ENCODE peak calls at places on chromosomes 12 and 14, in six cellular contexts. One of them, this sample, is unnamed. For H3K9me3, the result is how much of the 10 kb centered on the place peaks cover.

GRCh38 chr14:36818794-36819384 is 157.2 kb downstream of the PAX9 start:
- DNase-seq in A673: peak
- DNase-seq in left ventricle myocardium inferior: no peak
- DNase-seq in kidney: no peak
- DNase-seq in A549: no peak
- DNase-seq in cardiac muscle cell: peak
- DNase-seq in this sample: no peak

GRCh38 chr12:67006612-67007011 is 262.5 kb upstream of the CAND1 start:
- DNase-seq in A673: no peak
- DNase-seq in left ventricle myocardium inferior: no peak
- DNase-seq in kidney: no peak
- DNase-seq in A549: no peak
- DNase-seq in cardiac muscle cell: no peak
- DNase-seq in this sample: no peak

GRCh38 chr14:85471156-85471555 is 58.8 kb upstream of the FLRT2 start:
- DNase-seq in A673: no peak
- DNase-seq in left ventricle myocardium inferior: no peak
- DNase-seq in kidney: no peak
- DNase-seq in A549: no peak
- DNase-seq in cardiac muscle cell: no peak
- DNase-seq in this sample: no peak

GRCh38 chr12:124493809-124494750 is 73.3 kb downstream of the NCOR2 start:
- DNase-seq in A673: no peak
- DNase-seq in left ventricle myocardium inferior: no peak
- DNase-seq in kidney: peak
- DNase-seq in A549: no peak
- DNase-seq in cardiac muscle cell: no peak
- DNase-seq in this sample: no peak

GRCh38 chr14:91886961-91887360 is 19.6 kb upstream of the TC2N start:
- DNase-seq in A673: no peak
- DNase-seq in left ventricle myocardium inferior: no peak
- DNase-seq in kidney: peak
- DNase-seq in A549: no peak
- DNase-seq in cardiac muscle cell: no peak
- DNase-seq in this sample: no peak

GRCh38 chr14:52837451-52837850 is 46.0 kb upstream of the GNPNAT1 start:
- DNase-seq in A673: no peak
- DNase-seq in left ventricle myocardium inferior: no peak
- DNase-seq in kidney: no peak
- DNase-seq in A549: no peak
- DNase-seq in cardiac muscle cell: no peak
- DNase-seq in this sample: no peak

GRCh38 chr12:99131761-99132199 is 486.7 kb downstream of the APAF1 start:
- DNase-seq in A673: peak
- DNase-seq in left ventricle myocardium inferior: peak
- DNase-seq in kidney: peak
- DNase-seq in A549: no peak
- DNase-seq in cardiac muscle cell: no peak
- DNase-seq in this sample: peak

GRCh38 chr12:40015360-40015759 is 90.5 kb downstream of the SLC2A13 start:
- DNase-seq in A673: no peak
- DNase-seq in left ventricle myocardium inferior: no peak
- DNase-seq in kidney: no peak
- DNase-seq in A549: peak
- DNase-seq in cardiac muscle cell: no peak
- DNase-seq in this sample: no peak

GRCh38 chr14:96574633-96575191 is 72.5 kb downstream of the PAPOLA start:
- DNase-seq in A673: peak
- DNase-seq in left ventricle myocardium inferior: no peak
- DNase-seq in kidney: no peak
- DNase-seq in A549: no peak
- DNase-seq in cardiac muscle cell: no peak
- DNase-seq in this sample: no peak

GRCh38 chr12:123011701-123012100 is 31.2 kb downstream of the ARL6IP4 start:
- DNase-seq in A673: no peak
- DNase-seq in left ventricle myocardium inferior: no peak
- DNase-seq in kidney: no peak
- DNase-seq in A549: no peak
- DNase-seq in cardiac muscle cell: no peak
- DNase-seq in this sample: no peak

GRCh38 chr12:88753074-88753473 is 172.8 kb upstream of the KITLG start:
- DNase-seq in A673: no peak
- DNase-seq in left ventricle myocardium inferior: no peak
- DNase-seq in kidney: no peak
- DNase-seq in A549: no peak
- DNase-seq in cardiac muscle cell: no peak
- DNase-seq in this sample: no peak

GRCh38 chr14:31391977-31392503 is 28.3 kb downstream of the HEATR5A start:
- DNase-seq in A673: no peak
- DNase-seq in left ventricle myocardium inferior: no peak
- DNase-seq in kidney: no peak
- DNase-seq in A549: no peak
- DNase-seq in cardiac muscle cell: no peak
- DNase-seq in this sample: no peak

GRCh38 chr12:30417697-30418231 is 277.9 kb downstream of the IPO8 start:
- DNase-seq in A673: peak
- DNase-seq in left ventricle myocardium inferior: no peak
- DNase-seq in kidney: no peak
- DNase-seq in A549: no peak
- DNase-seq in cardiac muscle cell: no peak
- DNase-seq in this sample: no peak

GRCh38 chr12:130933269-130933995 is 20.3 kb upstream of the ADGRD1 start:
- DNase-seq in A673: peak
- DNase-seq in left ventricle myocardium inferior: no peak
- DNase-seq in kidney: no peak
- DNase-seq in A549: no peak
- DNase-seq in cardiac muscle cell: no peak
- DNase-seq in this sample: no peak

GRCh38 chr14:101035466-101036225 is 132.1 kb upstream of the RTL1 start:
- DNase-seq in A673: no peak
- DNase-seq in left ventricle myocardium inferior: peak
- DNase-seq in kidney: peak
- DNase-seq in A549: no peak
- DNase-seq in cardiac muscle cell: no peak
- DNase-seq in this sample: no peak

GRCh38 chr14:93880025-93880820 is 46.9 kb upstream of the FAM181A start:
- DNase-seq in A673: peak
- DNase-seq in left ventricle myocardium inferior: no peak
- DNase-seq in kidney: peak
- DNase-seq in A549: no peak
- DNase-seq in cardiac muscle cell: no peak
- DNase-seq in this sample: no peak

GRCh38 chr12:11228268-11228879 is 41.1 kb downstream of the PRB3 start:
- DNase-seq in A673: peak
- DNase-seq in left ventricle myocardium inferior: no peak
- DNase-seq in kidney: no peak
- DNase-seq in A549: peak
- DNase-seq in cardiac muscle cell: peak
- DNase-seq in this sample: no peak

GRCh38 chr12:113781415-113782198 is 184.5 kb downstream of the RBM19 start:
- DNase-seq in A673: no peak
- DNase-seq in left ventricle myocardium inferior: no peak
- DNase-seq in kidney: no peak
- DNase-seq in A549: no peak
- DNase-seq in cardiac muscle cell: no peak
- DNase-seq in this sample: no peak

GRCh38 chr14:21075719-21076437 is 5.8 kb downstream of the ARHGEF40 start:
- DNase-seq in A673: no peak
- DNase-seq in left ventricle myocardium inferior: no peak
- DNase-seq in kidney: no peak
- DNase-seq in A549: no peak
- DNase-seq in cardiac muscle cell: no peak
- DNase-seq in this sample: no peak

GRCh38 chr14:23056956-23057756 is at the start of gene CDH24:
- DNase-seq in A673: peak
- DNase-seq in left ventricle myocardium inferior: peak
- DNase-seq in kidney: peak
- DNase-seq in A549: peak
- DNase-seq in cardiac muscle cell: peak
- DNase-seq in this sample: peak

GRCh38 chr12:112447106-112447505 is 28.4 kb downstream of the PTPN11 start:
- DNase-seq in A673: no peak
- DNase-seq in left ventricle myocardium inferior: no peak
- DNase-seq in kidney: no peak
- DNase-seq in A549: no peak
- DNase-seq in cardiac muscle cell: no peak
- DNase-seq in this sample: no peak

GRCh38 chr14:20809917-20810316 is 7.3 kb upstream of the RNASE1 start:
- DNase-seq in A673: no peak
- DNase-seq in left ventricle myocardium inferior: no peak
- DNase-seq in kidney: no peak
- DNase-seq in A549: no peak
- DNase-seq in cardiac muscle cell: no peak
- DNase-seq in this sample: no peak

GRCh38 chr12:114168061-114168460 is 201.9 kb upstream of the RBM19 start:
- DNase-seq in A673: no peak
- DNase-seq in left ventricle myocardium inferior: no peak
- DNase-seq in kidney: no peak
- DNase-seq in A549: no peak
- DNase-seq in cardiac muscle cell: no peak
- DNase-seq in this sample: no peak

GRCh38 chr12:53991077-53991460 is 6.1 kb downstream of the HOXC10 start:
- DNase-seq in A673: no peak
- DNase-seq in left ventricle myocardium inferior: no peak
- DNase-seq in kidney: peak
- DNase-seq in A549: no peak
- DNase-seq in cardiac muscle cell: no peak
- DNase-seq in this sample: no peak

GRCh38 chr12:53988519-53989226 is 3.7 kb downstream of the HOXC10 start:
- DNase-seq in A673: no peak
- DNase-seq in left ventricle myocardium inferior: no peak
- DNase-seq in kidney: peak
- DNase-seq in A549: no peak
- DNase-seq in cardiac muscle cell: no peak
- DNase-seq in this sample: no peak

GRCh38 chr12:53992377-53992776 is 7.4 kb downstream of the HOXC10 start:
- DNase-seq in A673: no peak
- DNase-seq in left ventricle myocardium inferior: no peak
- DNase-seq in kidney: no peak
- DNase-seq in A549: no peak
- DNase-seq in cardiac muscle cell: no peak
- DNase-seq in this sample: no peak

GRCh38 chr12:53989227-53990113 is 4.5 kb downstream of the HOXC10 start:
- DNase-seq in A673: peak
- DNase-seq in left ventricle myocardium inferior: no peak
- DNase-seq in kidney: peak
- DNase-seq in A549: peak
- DNase-seq in cardiac muscle cell: peak
- DNase-seq in this sample: no peak

DNA sequence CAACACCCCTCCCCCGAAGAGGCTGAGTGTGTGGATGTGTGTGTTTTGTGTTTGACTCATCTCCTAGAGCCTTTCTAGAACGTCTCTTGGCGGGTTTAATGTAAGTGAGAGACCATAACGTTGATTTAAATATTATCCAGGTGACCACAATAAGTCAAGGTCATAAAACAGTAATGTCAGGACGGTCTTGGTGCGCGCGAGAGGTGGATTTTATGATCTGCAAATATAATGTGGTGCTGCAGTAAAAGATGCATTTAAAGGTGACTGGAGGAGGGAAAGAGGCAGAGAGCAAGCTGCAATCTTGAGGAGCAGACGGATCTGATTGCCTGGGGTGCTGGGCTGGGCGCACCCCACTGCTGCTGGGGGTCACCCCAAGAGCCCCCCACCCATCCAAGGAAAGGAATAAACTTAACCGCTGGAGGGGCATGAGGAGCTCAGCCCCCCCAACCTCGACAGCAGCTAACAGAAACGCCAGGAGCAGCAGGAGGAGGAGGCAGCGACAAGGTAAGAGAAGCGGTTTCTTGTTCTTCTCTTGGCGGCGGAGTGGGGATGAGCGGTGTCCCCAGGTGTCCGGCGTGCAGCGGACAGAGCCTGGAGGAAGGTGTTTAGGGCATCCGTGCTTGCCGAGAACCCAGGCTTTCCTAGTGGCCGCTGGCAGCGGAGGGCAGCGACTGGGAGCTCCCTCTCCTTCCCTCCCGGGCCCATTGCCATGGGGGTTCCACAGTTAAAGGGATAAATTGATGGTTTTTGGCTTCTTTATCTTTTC is 5.5 kb downstream of the HOXC10 start:
- DNase-seq in A673: no peak
- DNase-seq in left ventricle myocardium inferior: no peak
- DNase-seq in kidney: peak
- DNase-seq in A549: no peak
- DNase-seq in cardiac muscle cell: no peak
- DNase-seq in this sample: no peak
- H3K4me3 ChIP-seq in A673: no peak
- H3K4me3 ChIP-seq in left ventricle myocardium inferior: no peak
- H3K4me3 ChIP-seq in kidney: peak
- H3K4me3 ChIP-seq in A549: no peak
- H3K4me3 ChIP-seq in cardiac muscle cell: no peak
- H3K4me3 ChIP-seq in this sample: no peak

DNA sequence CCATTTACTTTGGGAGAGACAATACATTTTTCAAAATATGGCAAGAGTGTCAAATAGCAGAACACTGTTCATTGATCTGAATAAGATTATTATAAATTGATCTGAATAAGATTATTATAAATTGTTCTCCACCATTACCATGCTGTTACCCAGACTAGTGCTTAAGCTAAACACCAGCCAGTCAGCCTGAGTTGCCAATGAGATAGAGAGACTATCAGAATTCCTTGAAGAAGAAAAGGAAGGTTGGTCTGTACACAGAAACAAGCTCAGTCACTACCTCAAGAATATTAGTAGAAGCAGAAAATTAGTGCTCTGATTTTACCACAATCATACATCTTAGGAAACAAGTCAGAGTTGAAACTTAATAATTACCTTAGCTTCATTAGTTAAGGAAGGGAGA is 469.8 kb downstream of the FOXG1 start:
- DNase-seq in A673: no peak
- DNase-seq in left ventricle myocardium inferior: no peak
- DNase-seq in kidney: no peak
- DNase-seq in A549: no peak
- DNase-seq in cardiac muscle cell: no peak
- DNase-seq in this sample: no peak
- H3K9me3 ChIP-seq in A673: under half
- H3K9me3 ChIP-seq in left ventricle myocardium inferior: under half
- H3K9me3 ChIP-seq in kidney: under half
- H3K9me3 ChIP-seq in A549: under half
- H3K9me3 ChIP-seq in cardiac muscle cell: under half
- H3K9me3 ChIP-seq in this sample: under half

DNA sequence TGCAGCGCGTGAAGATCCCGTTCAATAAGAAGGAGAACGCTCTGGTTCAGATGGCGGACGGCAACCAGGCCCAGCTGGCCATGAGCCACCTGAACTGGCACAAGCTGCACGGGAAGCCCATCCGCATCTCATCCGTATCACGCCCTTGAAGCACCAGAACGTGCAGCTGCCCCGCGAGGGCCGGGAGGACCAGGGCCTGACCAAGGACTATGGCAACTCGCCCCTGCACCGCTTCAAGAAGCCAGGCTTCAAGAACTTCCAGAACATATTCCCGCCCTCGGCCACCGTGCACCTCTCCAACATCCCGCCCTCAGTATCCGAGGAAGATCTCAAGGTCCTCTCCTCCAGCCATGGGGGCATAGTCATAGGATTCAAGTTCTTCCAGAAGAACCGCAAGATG is 131.9 kb upstream of the FUT8 start:
- DNase-seq in A673: no peak
- DNase-seq in left ventricle myocardium inferior: no peak
- DNase-seq in kidney: no peak
- DNase-seq in A549: no peak
- DNase-seq in cardiac muscle cell: no peak
- DNase-seq in this sample: no peak
- H3K27ac ChIP-seq in A673: no peak
- H3K27ac ChIP-seq in left ventricle myocardium inferior: no peak
- H3K27ac ChIP-seq in kidney: no peak
- H3K27ac ChIP-seq in A549: no peak
- H3K27ac ChIP-seq in cardiac muscle cell: no peak
- H3K27ac ChIP-seq in this sample: no peak

GRCh38 chr14:55332654-55333570 is 61.7 kb downstream of the FBXO34 start:
- DNase-seq in A673: no peak
- DNase-seq in left ventricle myocardium inferior: no peak
- DNase-seq in kidney: no peak
- DNase-seq in A549: no peak
- DNase-seq in cardiac muscle cell: no peak
- DNase-seq in this sample: no peak
- H3K4me3 ChIP-seq in A673: no peak
- H3K4me3 ChIP-seq in left ventricle myocardium inferior: no peak
- H3K4me3 ChIP-seq in kidney: peak
- H3K4me3 ChIP-seq in A549: no peak
- H3K4me3 ChIP-seq in cardiac muscle cell: no peak
- H3K4me3 ChIP-seq in this sample: no peak

This sample was measured in heart right ventricle.